ENCODE peak calls at places on chromosome 1, in four cellular contexts. I, U, P and E are unnamed samples.

GRCh38 chr1:200415693-200416593 is 6.1 kb upstream of the ZNF281 start:
- DNase-seq in I (peak), U (no peak), P (peak), E (peak)

GRCh38 chr1:45018599-45019230 is 6.7 kb downstream of the UROD start:
- DNase-seq in I (no peak), U (peak), P (no peak), E (peak)

GRCh38 chr1:97603776-97604175 is 317.1 kb downstream of the DPYD start:
- DNase-seq in I (no peak), U (no peak), P (no peak), E (peak)

GRCh38 chr1:200258447-200259375 is 151.1 kb downstream of the ZNF281 start:
- DNase-seq in I (no peak), U (no peak), P (no peak), E (no peak)

GRCh38 chr1:187408217-187409004 is 579.7 kb downstream of the PLA2G4A start:
- DNase-seq in I (no peak), U (no peak), P (no peak), E (no peak)

GRCh38 chr1:84259989-84260388 is 41.5 kb upstream of the SAMD13 start:
- DNase-seq in I (no peak), U (no peak), P (no peak), E (no peak)

GRCh38 chr1:178055779-178056471 is 38.0 kb upstream of the RASAL2 start:
- DNase-seq in I (no peak), U (no peak), P (no peak), E (no peak)

GRCh38 chr1:200242379-200243041 is 167.3 kb downstream of the ZNF281 start:
- DNase-seq in I (no peak), U (peak), P (no peak), E (no peak)

GRCh38 chr1:24566266-24566867 is 10.5 kb downstream of the NCMAP start:
- DNase-seq in I (no peak), U (no peak), P (no peak), E (no peak)

GRCh38 chr1:29465755-29466154 is 229.4 kb downstream of the PTPRU start:
- DNase-seq in I (no peak), U (peak), P (peak), E (no peak)

GRCh38 chr1:43367026-43367903 is 546 bp downstream of the ELOVL1 start:
- DNase-seq in I (peak), U (no peak), P (no peak), E (no peak)

GRCh38 chr1:201573030-201573429 is 34.1 kb downstream of the NAV1 start:
- DNase-seq in I (no peak), U (no peak), P (no peak), E (no peak)

GRCh38 chr1:214392246-214392645 is 111.3 kb downstream of the SMYD2 start:
- DNase-seq in I (no peak), U (no peak), P (no peak), E (no peak)

GRCh38 chr1:111406325-111406768 is 21.2 kb downstream of the OVGP1 start:
- DNase-seq in I (no peak), U (no peak), P (no peak), E (no peak)

GRCh38 chr1:43358121-43358745 is 548 bp upstream of the CDC20 start:
- DNase-seq in I (no peak), U (peak), P (peak), E (no peak)

GRCh38 chr1:70220015-70220414 is 1.2 kb upstream of the SRSF11 start:
- DNase-seq in I (no peak), U (no peak), P (no peak), E (no peak)

GRCh38 chr1:32798191-32798590 is 19.0 kb downstream of the YARS1 start:
- DNase-seq in I (no peak), U (no peak), P (no peak), E (no peak)

GRCh38 chr1:1621173-1621661 is 5.9 kb downstream of the MIB2 start:
- DNase-seq in I (no peak), U (no peak), P (no peak), E (no peak)

GRCh38 chr1:93839307-93839706 is 39.7 kb downstream of the DNTTIP2 start:
- DNase-seq in I (no peak), U (no peak), P (no peak), E (peak)

GRCh38 chr1:78831731-78832360 is 174.7 kb downstream of the ADGRL4 start:
- DNase-seq in I (no peak), U (no peak), P (peak), E (peak)

GRCh38 chr1:92446546-92446945 is 40.2 kb downstream of the GFI1 start:
- DNase-seq in I (no peak), U (no peak), P (no peak), E (peak)

GRCh38 chr1:161374373-161374772 is 6.7 kb upstream of the CFAP126 start:
- DNase-seq in I (no peak), U (no peak), P (no peak), E (no peak)

GRCh38 chr1:161381707-161382106 is 14.0 kb upstream of the CFAP126 start:
- DNase-seq in I (no peak), U (no peak), P (no peak), E (no peak)

GRCh38 chr1:161378014-161378413 is 10.3 kb upstream of the CFAP126 start:
- DNase-seq in I (no peak), U (no peak), P (no peak), E (no peak)

GRCh38 chr1:161382214-161383019 is 14.7 kb upstream of the CFAP126 start:
- DNase-seq in I (no peak), U (peak), P (peak), E (no peak)

DNA sequence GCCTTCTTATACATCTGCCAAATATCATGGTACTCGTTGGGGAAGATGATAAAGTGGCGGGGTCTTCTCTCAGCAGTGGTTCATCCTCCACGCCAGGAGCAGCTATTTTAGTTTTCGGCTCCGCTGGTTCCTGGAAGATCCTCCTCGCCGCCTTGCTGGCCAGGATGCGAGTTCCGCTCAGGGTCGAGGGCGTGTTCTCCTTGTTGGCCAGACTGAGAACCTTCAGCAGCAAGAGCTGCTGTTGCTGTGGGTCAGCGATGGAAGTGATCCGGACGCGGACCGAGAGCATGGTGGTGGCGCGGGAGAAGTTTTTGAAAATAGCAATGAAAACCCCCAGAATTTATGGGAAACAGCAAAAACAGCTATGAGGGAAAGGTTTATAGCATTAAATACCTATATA is 11.4 kb upstream of the CFAP126 start:
- DNase-seq in I (peak), U (no peak), P (no peak), E (no peak)
- H3K4me3 ChIP-seq in I (no peak), U (no peak), P (no peak), E (no peak)

DNA sequence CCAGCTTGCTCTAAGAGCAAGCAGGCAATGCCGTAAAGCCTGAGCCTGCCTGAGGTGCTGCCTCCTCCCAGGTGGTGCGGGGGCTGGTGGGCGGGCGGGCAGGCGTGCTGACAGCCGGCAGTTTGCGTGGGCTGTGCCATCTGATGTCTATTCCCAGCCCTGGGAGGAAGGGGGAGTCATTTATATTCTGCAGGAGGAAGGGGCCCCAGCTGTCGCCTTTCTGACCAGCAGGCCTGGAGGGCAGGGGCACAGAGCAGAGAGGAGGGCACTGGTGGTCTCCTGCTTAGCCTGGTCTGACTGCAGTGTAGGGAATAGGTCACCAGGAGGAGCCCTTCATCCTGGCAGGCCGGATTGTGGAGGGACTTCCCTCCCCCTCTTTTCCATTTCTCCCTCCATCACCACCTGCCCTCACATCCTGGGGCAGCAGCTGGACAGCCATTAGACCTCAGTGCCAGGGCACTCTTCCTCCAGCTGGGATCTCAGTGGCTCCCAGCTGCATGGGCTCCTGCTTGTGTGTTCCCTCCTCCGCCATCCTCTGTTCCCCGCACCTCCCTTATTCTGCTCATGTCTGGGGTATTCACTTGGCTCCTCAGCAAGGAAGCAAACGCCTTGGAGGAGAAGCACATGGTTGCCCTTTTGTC is 4.4 kb downstream of the CYB561D1 start:
- DNase-seq in I (no peak), U (peak), P (no peak), E (no peak)
- TF ChIP-seq CTCF in I (peak), U (peak), P (peak), E (peak)

DNA sequence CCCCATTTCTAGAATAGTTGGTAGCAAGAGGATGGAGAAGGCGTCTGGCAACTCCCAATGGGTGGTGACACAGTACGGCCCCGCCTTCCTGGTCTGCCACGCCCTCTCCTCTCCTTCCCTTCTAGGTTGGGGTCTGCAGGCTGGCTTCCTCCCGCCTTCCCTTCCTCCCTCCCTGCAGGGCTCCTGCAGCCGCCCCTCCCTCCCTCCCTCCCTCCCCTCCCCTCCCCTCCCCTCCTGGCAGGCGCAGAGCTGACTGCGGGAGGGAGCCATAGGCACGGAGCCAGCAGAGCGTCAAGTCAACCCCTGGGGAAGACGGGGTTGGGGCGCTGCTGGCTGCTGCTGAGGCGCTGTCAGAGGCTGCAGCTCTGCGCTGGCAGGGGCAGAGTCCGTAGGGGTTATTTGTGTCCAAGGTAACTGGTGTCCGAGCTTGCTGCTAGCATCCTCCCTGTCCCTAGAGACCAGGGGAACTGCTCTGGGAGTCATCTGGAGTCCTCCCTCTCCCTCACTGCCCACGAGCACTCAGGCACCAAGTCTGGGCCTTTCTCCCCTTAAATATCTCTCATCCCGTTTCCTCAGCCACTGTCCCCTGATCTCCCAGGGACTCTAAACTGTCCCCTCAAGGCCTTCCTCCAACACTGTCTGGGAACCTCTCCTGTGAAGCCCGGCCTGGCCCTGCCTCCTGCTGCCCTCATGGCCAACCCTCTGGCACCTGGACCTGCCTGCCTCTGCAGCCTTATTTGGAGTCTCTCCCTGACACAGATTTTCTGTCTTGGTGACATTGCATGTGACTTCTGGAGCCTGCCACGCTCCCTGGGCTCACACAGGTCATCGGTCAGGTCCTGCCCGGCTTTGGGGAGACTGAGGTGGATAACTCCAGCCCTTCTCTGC is 57.4 kb upstream of the ACOT11 start:
- DNase-seq in I (no peak), U (peak), P (no peak), E (no peak)
- H3K4me3 ChIP-seq in I (no peak), U (no peak), P (no peak), E (no peak)

DNA sequence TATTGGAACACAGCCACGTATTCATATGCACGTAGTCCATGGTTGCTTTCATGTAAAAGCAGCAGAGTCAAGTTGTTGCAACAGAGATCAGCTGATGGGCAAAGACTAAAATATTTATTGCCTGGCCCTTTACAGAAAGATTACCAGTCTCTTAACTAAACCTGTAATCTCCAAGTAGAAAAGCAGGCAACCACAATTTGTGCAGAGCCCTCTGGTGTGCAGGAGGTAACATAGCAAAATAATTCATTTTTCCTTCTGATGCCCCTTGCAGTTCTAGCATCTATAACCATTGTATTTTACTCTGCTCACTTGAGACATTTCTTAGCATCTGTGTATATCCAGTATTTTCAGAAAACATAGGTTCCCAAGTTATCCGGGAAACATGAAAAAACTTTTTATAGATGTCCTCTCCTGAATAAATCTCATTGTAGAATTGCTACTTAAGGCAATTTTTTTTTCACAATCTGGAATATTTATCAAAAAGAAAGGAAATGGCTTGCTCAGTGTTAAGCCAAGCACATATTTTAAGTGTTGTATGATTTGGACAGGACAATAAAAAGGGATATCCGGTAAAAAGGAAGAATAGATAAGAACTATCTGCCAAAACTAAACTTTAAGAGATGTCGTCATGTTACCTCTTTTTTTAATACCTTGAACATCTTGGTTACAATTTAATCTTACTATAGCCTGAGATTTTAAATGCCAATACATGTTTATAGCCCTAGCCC is 430.7 kb downstream of the PLPP3 start:
- DNase-seq in I (no peak), U (no peak), P (no peak), E (no peak)
- TF ChIP-seq CTCF in I (no peak), U (peak), P (no peak), E (no peak)

GRCh38 chr1:50109647-50110075 is 941 bp downstream of the ELAVL4 start:
- DNase-seq in I (no peak), U (no peak), P (no peak), E (no peak)
- H3K4me3 ChIP-seq in I (no peak), U (no peak), P (no peak), E (no peak)